ENCODE peak calls at places on chromosomes 6 and 20, in six cellular contexts. C, M, L, V, A and J are unnamed samples.

GRCh38 chr6:147508073-147508870 is at the start of gene SAMD5:
- DNase-seq in L (peak), C (peak), V (peak), A (peak), M (peak), J (peak)

GRCh38 chr20:19968488-19969073 is 48.6 kb upstream of the NAA20 start:
- DNase-seq in M (no peak), V (no peak), C (no peak), L (no peak), A (no peak), J (peak)

GRCh38 chr6:111088668-111089003 is 1.3 kb downstream of the SLC16A10 start:
- DNase-seq in A (no peak), V (no peak), C (no peak), L (no peak), M (no peak), J (no peak)

GRCh38 chr6:83183082-83183828 is 9.8 kb downstream of the PGM3 start:
- DNase-seq in M (no peak), L (no peak), V (peak), A (no peak), C (no peak), J (peak)

GRCh38 chr6:109465772-109466171 is 10.2 kb upstream of the MICAL1 start:
- DNase-seq in A (no peak), V (no peak), L (no peak), M (no peak), C (no peak), J (no peak)

GRCh38 chr20:62583424-62583920 is 58.8 kb upstream of the SLCO4A1 start:
- DNase-seq in C (peak), L (no peak), A (no peak), V (no peak), M (no peak), J (no peak)

GRCh38 chr6:129701721-129702455 is 8.1 kb downstream of the ARHGAP18 start:
- DNase-seq in A (no peak), V (peak), M (no peak), L (no peak), C (no peak), J (peak)

GRCh38 chr6:134750669-134751068 is 199.2 kb downstream of the ALDH8A1 start:
- DNase-seq in V (peak), L (no peak), A (no peak), M (no peak), C (no peak), J (peak)

GRCh38 chr20:48705208-48706115 is 122.3 kb downstream of the PREX1 start:
- DNase-seq in V (no peak), L (no peak), C (peak), M (no peak), A (no peak), J (no peak)

GRCh38 chr6:105164418-105164817 is 15.4 kb downstream of the POPDC3 start:
- DNase-seq in V (peak), M (no peak), C (no peak), A (no peak), L (no peak), J (peak)

GRCh38 chr6:16684195-16684689 is 77.0 kb downstream of the ATXN1 start:
- DNase-seq in C (no peak), V (no peak), L (no peak), M (no peak), A (no peak), J (peak)

GRCh38 chr6:20657274-20657800 is 123.1 kb downstream of the CDKAL1 start:
- DNase-seq in L (no peak), A (no peak), V (no peak), C (no peak), M (no peak), J (no peak)

GRCh38 chr20:18443841-18444240 is 23.0 kb downstream of the DZANK1 start:
- DNase-seq in A (no peak), L (no peak), C (no peak), V (peak), M (no peak), J (peak)

GRCh38 chr20:39298116-39298515 is 336.0 kb downstream of the DHX35 start:
- DNase-seq in L (no peak), A (no peak), C (no peak), V (no peak), M (no peak), J (no peak)

GRCh38 chr6:104771258-104771832 is 88.4 kb downstream of the HACE1 start:
- DNase-seq in L (no peak), C (peak), M (no peak), V (peak), A (peak), J (peak)

GRCh38 chr6:134835998-134836397 is 113.9 kb downstream of the ALDH8A1 start:
- DNase-seq in C (no peak), A (no peak), V (peak), M (no peak), L (no peak), J (no peak)

GRCh38 chr6:135334169-135334568 is 153.1 kb downstream of the MYB start:
- DNase-seq in L (no peak), M (no peak), V (peak), C (peak), A (no peak), J (peak)

GRCh38 chr6:133130863-133131262 is 110.3 kb upstream of the EYA4 start:
- DNase-seq in C (peak), M (no peak), L (no peak), A (no peak), V (peak), J (no peak)

GRCh38 chr6:28323813-28324424 is 12.0 kb downstream of the ZSCAN31 start:
- DNase-seq in C (no peak), L (no peak), V (no peak), A (no peak), M (no peak), J (no peak)

GRCh38 chr6:906920-907319 is 214.0 kb upstream of the EXOC2 start:
- DNase-seq in A (peak), C (peak), L (no peak), V (peak), M (no peak), J (no peak)

GRCh38 chr20:62953839-62954703 is 1.6 kb downstream of the SLC17A9 start:
- DNase-seq in C (peak), L (no peak), M (peak), V (peak), A (peak), J (peak)

GRCh38 chr6:79040083-79040482 is 38.0 kb downstream of the PHIP start:
- DNase-seq in C (no peak), L (no peak), M (no peak), A (no peak), V (peak), J (peak)

GRCh38 chr6:115302731-115303130 is 758.0 kb downstream of the FRK start:
- DNase-seq in M (no peak), V (no peak), A (no peak), L (no peak), C (no peak), J (no peak)

DNA sequence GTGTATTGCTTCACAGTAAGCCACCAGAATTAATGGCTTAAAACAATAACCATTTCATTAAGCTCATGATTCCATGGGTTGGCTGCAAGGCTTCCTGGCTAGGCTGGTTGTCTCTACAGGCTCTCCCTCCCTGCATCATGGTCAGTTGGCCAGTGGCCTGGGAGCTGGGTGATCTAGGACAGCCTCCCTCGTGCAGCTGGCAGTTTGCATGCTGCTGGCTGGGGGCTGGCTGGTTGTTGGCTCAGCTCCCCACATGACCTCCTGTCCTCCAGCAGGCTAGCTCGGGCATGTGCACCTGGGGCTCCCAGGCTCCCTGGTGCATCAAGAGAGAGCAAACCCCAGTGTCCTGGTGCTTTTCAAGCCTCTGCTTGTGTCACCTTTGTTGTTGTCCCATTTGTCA is 21.7 kb downstream of the TOX2 start:
- DNase-seq in M (no peak), C (no peak), L (no peak), A (no peak), V (peak), J (no peak)
- H2BK15ac ChIP-seq in M (no peak), C (no peak), L (no peak), A (no peak), V (no peak), J (no peak)

GRCh38 chr6:33704215-33704817 is 7.2 kb downstream of the UQCC2 start:
- DNase-seq in M (no peak), L (no peak), V (no peak), A (no peak), C (no peak), J (no peak)
- H3K18ac ChIP-seq in M (no peak), L (no peak), V (no peak), A (no peak), C (no peak), J (no peak)

DNA sequence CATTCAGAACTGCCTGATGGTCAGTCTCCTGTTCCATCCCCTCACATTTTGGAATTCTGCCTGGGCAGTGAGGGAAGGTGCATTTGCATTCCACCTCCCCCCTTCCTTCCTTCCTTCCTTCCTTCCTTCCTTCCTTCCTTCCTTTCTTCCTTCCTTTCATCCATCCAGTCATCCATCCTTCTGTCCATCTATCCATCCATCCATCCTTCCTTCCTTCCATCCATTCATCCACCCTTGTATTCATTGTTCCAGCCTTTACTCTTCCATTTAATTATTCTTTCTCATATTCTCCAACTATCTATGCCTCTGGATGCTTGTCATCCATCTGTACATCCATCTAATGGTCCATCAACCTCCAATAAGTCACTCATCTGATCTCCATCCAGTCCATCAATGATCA is 14.0 kb downstream of the PCK1 start:
- DNase-seq in L (no peak), V (no peak), A (no peak), M (no peak), C (no peak), J (no peak)
- H2BK15ac ChIP-seq in L (no peak), V (no peak), A (no peak), M (no peak), C (no peak), J (no peak)

DNA sequence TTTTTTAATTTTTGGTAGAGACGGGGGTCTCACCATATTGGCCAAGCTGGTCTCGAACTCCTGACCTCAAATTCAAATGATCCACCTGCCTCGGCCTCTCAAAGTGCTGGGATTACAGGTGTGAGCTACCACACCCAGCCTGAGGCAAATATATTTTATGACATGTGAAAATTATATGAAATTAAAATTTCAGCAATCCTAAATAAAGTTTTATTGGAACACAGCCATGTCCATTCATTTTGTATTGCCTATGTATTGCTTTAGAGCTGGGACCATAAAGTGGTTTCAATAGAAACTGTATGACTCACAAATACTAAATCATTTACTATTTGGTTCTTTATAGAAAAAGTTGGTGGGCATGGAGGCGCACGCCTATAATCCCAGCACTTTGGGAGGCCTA is 32.0 kb upstream of the GCM1 start:
- DNase-seq in C (no peak), M (no peak), A (no peak), L (no peak), V (no peak), J (no peak)
- H3K18ac ChIP-seq in C (no peak), M (no peak), A (no peak), L (no peak), V (no peak), J (no peak)

GRCh38 chr20:24951536-24952047 is 2.5 kb downstream of the CST7 start:
- DNase-seq in L (no peak), A (no peak), M (peak), C (no peak), V (no peak), J (no peak)

GRCh38 chr20:24953204-24953565 is 4.1 kb downstream of the CST7 start:
- DNase-seq in M (peak), C (no peak), L (no peak), A (no peak), V (no peak), J (no peak)

GRCh38 chr20:24953621-24954133 is 4.6 kb downstream of the CST7 start:
- DNase-seq in L (no peak), C (no peak), A (no peak), V (no peak), M (peak), J (no peak)

GRCh38 chr20:24954151-24954550 is 5.1 kb downstream of the CST7 start:
- DNase-seq in L (no peak), V (no peak), M (no peak), C (no peak), A (no peak), J (no peak)

DNA sequence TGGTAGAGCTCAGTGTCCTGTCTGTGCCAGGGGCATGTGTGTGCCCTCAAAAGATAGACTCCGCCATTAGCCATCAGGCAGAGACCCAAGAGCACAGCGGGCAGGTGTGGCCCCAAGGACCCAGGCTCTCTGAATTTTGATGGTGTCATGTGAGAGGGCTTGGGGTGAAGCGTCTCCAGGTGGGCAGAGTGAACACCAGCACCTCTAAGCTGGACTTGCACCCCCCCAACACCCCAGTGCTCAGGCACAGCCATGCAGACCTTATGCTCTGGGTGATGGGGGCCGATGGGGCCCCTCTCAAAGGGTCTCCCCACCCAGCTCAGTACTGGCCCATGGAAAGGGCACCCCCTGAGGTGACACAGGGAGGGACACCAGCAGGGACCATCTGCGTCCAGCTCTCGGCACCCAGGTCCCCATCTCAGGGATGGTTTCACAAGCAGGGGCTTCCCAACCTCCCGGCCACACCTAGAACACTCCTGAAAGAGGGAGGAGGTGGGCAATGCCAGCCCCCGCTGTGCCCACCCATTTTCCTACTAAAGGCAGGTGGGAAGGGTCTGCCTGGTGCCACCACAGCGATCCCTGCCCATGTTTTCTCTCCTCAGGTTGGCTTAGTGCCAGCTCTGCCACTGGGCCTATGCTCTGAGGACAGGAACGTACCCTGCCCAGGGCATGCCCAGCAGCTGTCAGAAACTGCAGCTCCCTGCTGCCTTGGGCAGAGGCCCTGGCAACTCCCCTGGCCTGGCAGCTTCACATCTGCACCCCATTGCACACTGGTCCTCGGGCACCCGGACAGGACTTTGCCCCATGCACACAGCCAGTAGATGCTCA is 3.5 kb downstream of the CST7 start:
- DNase-seq in V (no peak), L (no peak), M (peak), C (no peak), A (no peak), J (no peak)
- H2BK15ac ChIP-seq in V (no peak), L (no peak), M (no peak), C (no peak), A (no peak), J (no peak)

GRCh38 chr6:125340175-125340835 is 38.5 kb upstream of the HDDC2 start:
- DNase-seq in A (no peak), L (no peak), V (no peak), C (no peak), M (no peak), J (no peak)

GRCh38 chr6:125340946-125341345 is 39.2 kb upstream of the HDDC2 start:
- DNase-seq in A (no peak), C (no peak), V (no peak), L (no peak), M (no peak), J (no peak)

GRCh38 chr6:125338381-125338780 is 36.6 kb upstream of the HDDC2 start:
- DNase-seq in L (no peak), C (no peak), A (no peak), M (no peak), V (no peak), J (no peak)

GRCh38 chr6:125346143-125346925 is 44.6 kb upstream of the HDDC2 start:
- DNase-seq in M (no peak), L (no peak), A (no peak), V (no peak), C (no peak), J (no peak)

DNA sequence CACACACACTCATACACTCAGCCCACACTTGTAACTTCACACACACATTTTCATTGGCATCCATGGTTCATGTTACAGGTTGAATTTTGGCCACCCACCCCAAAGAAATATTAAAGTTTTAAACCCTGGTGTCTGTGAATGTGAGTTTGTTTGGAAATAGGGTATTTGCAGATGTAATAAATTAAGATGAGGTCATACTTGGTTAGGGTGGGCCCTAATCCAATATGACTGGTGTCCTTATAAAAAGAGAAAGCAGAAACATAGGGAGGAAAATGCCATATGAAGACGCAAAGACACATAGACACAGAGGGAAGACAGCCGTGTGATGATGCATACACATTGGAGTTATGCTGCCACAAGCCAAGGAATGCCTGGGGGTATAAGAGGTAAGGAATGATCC is 39.7 kb upstream of the HDDC2 start:
- DNase-seq in C (no peak), M (no peak), V (no peak), A (no peak), L (no peak), J (no peak)
- H3K18ac ChIP-seq in C (no peak), M (no peak), V (no peak), A (no peak), L (no peak), J (no peak)